ENCODE peak calls at places on chromosomes 11 and 22, in eight cellular contexts. One of them, this sample, is unnamed.

GRCh38 chr11:2691991-2692841 is 7.6 kb downstream of the KCNQ1OT1 start:
- DNase-seq in tibial artery: peak
- DNase-seq in GM13977: no peak
- DNase-seq in progenitor cell of endocrine pancreas: no peak
- DNase-seq in HFFc6: no peak
- DNase-seq in natural killer cell: no peak
- DNase-seq in heart left ventricle: no peak
- DNase-seq in endothelial cell: no peak
- DNase-seq in this sample: no peak

GRCh38 chr11:20489948-20490347 is 102.4 kb downstream of the PRMT3 start:
- DNase-seq in GM13977: peak
- DNase-seq in heart left ventricle: no peak
- DNase-seq in natural killer cell: no peak
- DNase-seq in progenitor cell of endocrine pancreas: no peak
- DNase-seq in endothelial cell: no peak
- DNase-seq in HFFc6: no peak
- DNase-seq in tibial artery: no peak
- DNase-seq in this sample: peak

GRCh38 chr11:77171885-77172665 is 44.0 kb downstream of the MYO7A start:
- DNase-seq in natural killer cell: no peak
- DNase-seq in progenitor cell of endocrine pancreas: peak
- DNase-seq in GM13977: no peak
- DNase-seq in heart left ventricle: no peak
- DNase-seq in endothelial cell: peak
- DNase-seq in HFFc6: no peak
- DNase-seq in tibial artery: no peak
- DNase-seq in this sample: no peak

GRCh38 chr11:73384871-73385692 is 8.9 kb downstream of the RELT start:
- DNase-seq in progenitor cell of endocrine pancreas: no peak
- DNase-seq in heart left ventricle: peak
- DNase-seq in natural killer cell: no peak
- DNase-seq in endothelial cell: no peak
- DNase-seq in HFFc6: no peak
- DNase-seq in GM13977: peak
- DNase-seq in tibial artery: no peak
- DNase-seq in this sample: peak

GRCh38 chr11:92332986-92333385 is 108.4 kb downstream of the FAT3 start:
- DNase-seq in natural killer cell: no peak
- DNase-seq in progenitor cell of endocrine pancreas: no peak
- DNase-seq in tibial artery: no peak
- DNase-seq in heart left ventricle: no peak
- DNase-seq in HFFc6: peak
- DNase-seq in GM13977: no peak
- DNase-seq in endothelial cell: no peak
- DNase-seq in this sample: no peak

GRCh38 chr22:23565288-23565941 is 14.7 kb downstream of the IGLL1 start:
- DNase-seq in natural killer cell: no peak
- DNase-seq in HFFc6: no peak
- DNase-seq in endothelial cell: no peak
- DNase-seq in tibial artery: peak
- DNase-seq in progenitor cell of endocrine pancreas: peak
- DNase-seq in GM13977: no peak
- DNase-seq in heart left ventricle: no peak
- DNase-seq in this sample: peak

GRCh38 chr11:119921571-119921970 is 192.6 kb upstream of the NECTIN1 start:
- DNase-seq in progenitor cell of endocrine pancreas: no peak
- DNase-seq in heart left ventricle: no peak
- DNase-seq in tibial artery: no peak
- DNase-seq in natural killer cell: no peak
- DNase-seq in HFFc6: no peak
- DNase-seq in endothelial cell: no peak
- DNase-seq in GM13977: no peak
- DNase-seq in this sample: no peak

GRCh38 chr11:133134561-133135173 is 397.6 kb downstream of the OPCML start:
- DNase-seq in natural killer cell: peak
- DNase-seq in heart left ventricle: peak
- DNase-seq in HFFc6: no peak
- DNase-seq in GM13977: peak
- DNase-seq in progenitor cell of endocrine pancreas: peak
- DNase-seq in endothelial cell: peak
- DNase-seq in tibial artery: no peak
- DNase-seq in this sample: peak

GRCh38 chr22:17334054-17334453 is 35.2 kb upstream of the CECR2 start:
- DNase-seq in natural killer cell: no peak
- DNase-seq in HFFc6: no peak
- DNase-seq in tibial artery: no peak
- DNase-seq in endothelial cell: no peak
- DNase-seq in heart left ventricle: no peak
- DNase-seq in GM13977: peak
- DNase-seq in progenitor cell of endocrine pancreas: peak
- DNase-seq in this sample: no peak

GRCh38 chr22:43126506-43127165 is 16.1 kb downstream of the BIK start:
- DNase-seq in progenitor cell of endocrine pancreas: no peak
- DNase-seq in endothelial cell: no peak
- DNase-seq in heart left ventricle: no peak
- DNase-seq in GM13977: no peak
- DNase-seq in tibial artery: no peak
- DNase-seq in HFFc6: peak
- DNase-seq in natural killer cell: no peak
- DNase-seq in this sample: no peak

GRCh38 chr22:40594924-40595323 is 41.6 kb downstream of the MRTFA start:
- DNase-seq in tibial artery: no peak
- DNase-seq in progenitor cell of endocrine pancreas: no peak
- DNase-seq in heart left ventricle: no peak
- DNase-seq in HFFc6: no peak
- DNase-seq in GM13977: no peak
- DNase-seq in endothelial cell: no peak
- DNase-seq in natural killer cell: no peak
- DNase-seq in this sample: no peak

GRCh38 chr11:79374707-79375106 is 66.1 kb downstream of the TENM4 start:
- DNase-seq in tibial artery: no peak
- DNase-seq in GM13977: no peak
- DNase-seq in heart left ventricle: no peak
- DNase-seq in natural killer cell: no peak
- DNase-seq in HFFc6: no peak
- DNase-seq in endothelial cell: no peak
- DNase-seq in progenitor cell of endocrine pancreas: no peak
- DNase-seq in this sample: no peak

GRCh38 chr11:79371724-79372123 is 69.1 kb downstream of the TENM4 start:
- DNase-seq in HFFc6: no peak
- DNase-seq in endothelial cell: no peak
- DNase-seq in progenitor cell of endocrine pancreas: no peak
- DNase-seq in natural killer cell: no peak
- DNase-seq in heart left ventricle: no peak
- DNase-seq in GM13977: no peak
- DNase-seq in tibial artery: no peak
- DNase-seq in this sample: no peak

GRCh38 chr11:79369094-79369493 is 71.7 kb downstream of the TENM4 start:
- DNase-seq in progenitor cell of endocrine pancreas: no peak
- DNase-seq in heart left ventricle: no peak
- DNase-seq in GM13977: no peak
- DNase-seq in HFFc6: no peak
- DNase-seq in tibial artery: no peak
- DNase-seq in endothelial cell: no peak
- DNase-seq in natural killer cell: no peak
- DNase-seq in this sample: no peak

GRCh38 chr11:79367844-79368243 is 73.0 kb downstream of the TENM4 start:
- DNase-seq in progenitor cell of endocrine pancreas: no peak
- DNase-seq in endothelial cell: no peak
- DNase-seq in GM13977: no peak
- DNase-seq in heart left ventricle: no peak
- DNase-seq in HFFc6: no peak
- DNase-seq in natural killer cell: no peak
- DNase-seq in tibial artery: no peak
- DNase-seq in this sample: no peak

GRCh38 chr11:79371152-79371551 is 69.7 kb downstream of the TENM4 start:
- DNase-seq in tibial artery: no peak
- DNase-seq in HFFc6: peak
- DNase-seq in progenitor cell of endocrine pancreas: no peak
- DNase-seq in endothelial cell: no peak
- DNase-seq in heart left ventricle: no peak
- DNase-seq in GM13977: no peak
- DNase-seq in natural killer cell: no peak
- DNase-seq in this sample: no peak
- TF ChIP-seq CTCF in tibial artery: no peak
- TF ChIP-seq CTCF in HFFc6: peak
- TF ChIP-seq CTCF in progenitor cell of endocrine pancreas: no peak
- TF ChIP-seq CTCF in endothelial cell: no peak
- TF ChIP-seq CTCF in heart left ventricle: no peak
- TF ChIP-seq CTCF in GM13977: no peak
- TF ChIP-seq CTCF in natural killer cell: no peak
- TF ChIP-seq CTCF in this sample: no peak

GRCh38 chr11:44940835-44941234 is 9.8 kb downstream of the TP53I11 start:
- DNase-seq in HFFc6: no peak
- DNase-seq in progenitor cell of endocrine pancreas: no peak
- DNase-seq in tibial artery: no peak
- DNase-seq in endothelial cell: no peak
- DNase-seq in heart left ventricle: no peak
- DNase-seq in GM13977: no peak
- DNase-seq in natural killer cell: no peak
- DNase-seq in this sample: no peak

GRCh38 chr11:44940424-44940823 is 10.3 kb downstream of the TP53I11 start:
- DNase-seq in tibial artery: no peak
- DNase-seq in GM13977: no peak
- DNase-seq in endothelial cell: no peak
- DNase-seq in progenitor cell of endocrine pancreas: no peak
- DNase-seq in HFFc6: no peak
- DNase-seq in natural killer cell: no peak
- DNase-seq in heart left ventricle: no peak
- DNase-seq in this sample: no peak

GRCh38 chr11:44941286-44942021 is 9.2 kb downstream of the TP53I11 start:
- DNase-seq in progenitor cell of endocrine pancreas: no peak
- DNase-seq in endothelial cell: no peak
- DNase-seq in GM13977: no peak
- DNase-seq in heart left ventricle: no peak
- DNase-seq in HFFc6: no peak
- DNase-seq in natural killer cell: no peak
- DNase-seq in tibial artery: no peak
- DNase-seq in this sample: no peak

GRCh38 chr11:44938066-44938691 is 12.5 kb downstream of the TP53I11 start:
- DNase-seq in natural killer cell: no peak
- DNase-seq in endothelial cell: no peak
- DNase-seq in GM13977: no peak
- DNase-seq in HFFc6: no peak
- DNase-seq in tibial artery: no peak
- DNase-seq in heart left ventricle: no peak
- DNase-seq in progenitor cell of endocrine pancreas: no peak
- DNase-seq in this sample: no peak

DNA sequence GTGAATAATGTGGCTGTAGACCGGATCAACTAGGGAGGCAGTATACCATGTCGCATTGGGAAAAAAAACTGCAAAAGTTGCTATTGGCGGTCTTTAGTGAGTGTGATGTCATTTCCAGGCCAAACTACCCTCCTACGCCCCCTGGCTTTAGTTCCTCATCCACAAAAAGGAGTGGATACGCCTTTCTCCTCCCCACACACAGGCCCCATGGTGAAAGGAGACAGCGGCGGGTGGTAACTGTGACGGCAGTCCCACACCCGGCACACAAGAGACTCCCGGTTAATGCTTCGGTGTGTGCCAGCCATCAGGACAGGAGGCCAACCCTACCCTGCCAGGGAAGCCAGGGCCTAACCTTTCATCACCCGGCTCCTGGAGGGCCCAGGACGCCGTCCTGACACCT is 11.0 kb downstream of the TP53I11 start:
- DNase-seq in endothelial cell: peak
- DNase-seq in HFFc6: no peak
- DNase-seq in tibial artery: no peak
- DNase-seq in GM13977: no peak
- DNase-seq in natural killer cell: no peak
- DNase-seq in progenitor cell of endocrine pancreas: no peak
- DNase-seq in heart left ventricle: peak
- DNase-seq in this sample: no peak
- TF ChIP-seq CTCF in endothelial cell: peak
- TF ChIP-seq CTCF in HFFc6: peak
- TF ChIP-seq CTCF in tibial artery: no peak
- TF ChIP-seq CTCF in GM13977: no peak
- TF ChIP-seq CTCF in natural killer cell: no peak
- TF ChIP-seq CTCF in progenitor cell of endocrine pancreas: peak
- TF ChIP-seq CTCF in heart left ventricle: peak
- TF ChIP-seq CTCF in this sample: no peak

GRCh38 chr11:27839226-27839913 is 139.1 kb upstream of the BDNF start:
- DNase-seq in GM13977: no peak
- DNase-seq in tibial artery: no peak
- DNase-seq in heart left ventricle: no peak
- DNase-seq in endothelial cell: no peak
- DNase-seq in progenitor cell of endocrine pancreas: no peak
- DNase-seq in HFFc6: peak
- DNase-seq in natural killer cell: no peak
- DNase-seq in this sample: no peak
- TF ChIP-seq CTCF in GM13977: peak
- TF ChIP-seq CTCF in tibial artery: no peak
- TF ChIP-seq CTCF in heart left ventricle: peak
- TF ChIP-seq CTCF in endothelial cell: peak
- TF ChIP-seq CTCF in progenitor cell of endocrine pancreas: peak
- TF ChIP-seq CTCF in HFFc6: peak
- TF ChIP-seq CTCF in natural killer cell: no peak
- TF ChIP-seq CTCF in this sample: peak

GRCh38 chr11:67059671-67060070 is 3.0 kb downstream of the RHOD start:
- DNase-seq in progenitor cell of endocrine pancreas: no peak
- DNase-seq in endothelial cell: no peak
- DNase-seq in natural killer cell: no peak
- DNase-seq in GM13977: no peak
- DNase-seq in HFFc6: no peak
- DNase-seq in tibial artery: no peak
- DNase-seq in heart left ventricle: no peak
- DNase-seq in this sample: no peak

GRCh38 chr11:67062526-67063373 is 6.1 kb downstream of the RHOD start:
- DNase-seq in natural killer cell: no peak
- DNase-seq in tibial artery: no peak
- DNase-seq in endothelial cell: no peak
- DNase-seq in heart left ventricle: no peak
- DNase-seq in HFFc6: no peak
- DNase-seq in GM13977: no peak
- DNase-seq in progenitor cell of endocrine pancreas: no peak
- DNase-seq in this sample: no peak

GRCh38 chr11:67058506-67058905 is 1.9 kb downstream of the RHOD start:
- DNase-seq in natural killer cell: no peak
- DNase-seq in HFFc6: no peak
- DNase-seq in heart left ventricle: no peak
- DNase-seq in endothelial cell: no peak
- DNase-seq in tibial artery: no peak
- DNase-seq in progenitor cell of endocrine pancreas: no peak
- DNase-seq in GM13977: no peak
- DNase-seq in this sample: no peak

GRCh38 chr11:67057410-67057757 is 737 bp downstream of the RHOD start:
- DNase-seq in heart left ventricle: no peak
- DNase-seq in GM13977: no peak
- DNase-seq in tibial artery: no peak
- DNase-seq in natural killer cell: no peak
- DNase-seq in endothelial cell: no peak
- DNase-seq in progenitor cell of endocrine pancreas: no peak
- DNase-seq in HFFc6: no peak
- DNase-seq in this sample: no peak

DNA sequence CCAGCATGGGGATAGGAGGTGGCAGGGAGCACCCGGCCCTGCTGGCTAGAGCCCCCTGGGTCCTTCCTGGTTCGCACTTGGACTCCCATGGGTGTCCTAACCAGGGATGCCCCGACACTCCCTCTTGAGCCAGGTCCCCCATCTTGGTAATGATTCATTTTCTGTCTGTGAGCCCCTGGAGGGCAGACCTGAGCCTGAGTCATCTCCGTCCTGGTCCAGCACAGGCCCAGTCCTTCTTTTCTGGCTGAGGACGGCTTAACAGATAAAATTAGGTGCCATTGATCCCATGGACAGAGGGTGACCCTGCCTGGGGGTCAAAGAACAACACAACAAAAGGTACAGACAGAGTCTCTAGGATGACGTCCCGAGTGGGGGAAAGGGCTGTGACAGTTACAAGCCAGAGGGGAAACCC is 3.5 kb downstream of the RHOD start:
- DNase-seq in progenitor cell of endocrine pancreas: no peak
- DNase-seq in endothelial cell: no peak
- DNase-seq in GM13977: no peak
- DNase-seq in heart left ventricle: no peak
- DNase-seq in tibial artery: no peak
- DNase-seq in natural killer cell: no peak
- DNase-seq in HFFc6: no peak
- DNase-seq in this sample: no peak
- TF ChIP-seq CTCF in progenitor cell of endocrine pancreas: no peak
- TF ChIP-seq CTCF in endothelial cell: no peak
- TF ChIP-seq CTCF in GM13977: no peak
- TF ChIP-seq CTCF in heart left ventricle: no peak
- TF ChIP-seq CTCF in tibial artery: no peak
- TF ChIP-seq CTCF in natural killer cell: no peak
- TF ChIP-seq CTCF in HFFc6: no peak
- TF ChIP-seq CTCF in this sample: no peak

This sample was measured in GM13976.